ENCODE peak calls at places on chromosomes 1 and 21, in ten cellular contexts. K is AG04450, D is astrocyte of the spinal cord, F is GM12865, W is ascending aorta, O is lung, H is cardiac fibroblast, M is cardiac muscle cell, J is stomach, Y is epithelial cell of esophagus. L is an unnamed sample.

GRCh38 chr1:918353-918752 is 5.4 kb upstream of the SAMD11 start:
- DNase-seq in Y (no peak), J (no peak), M (no peak), F (no peak), H (no peak), K (no peak), W (no peak), O (no peak), D (no peak), L (no peak)

GRCh38 chr1:21232044-21232443 is 55.3 kb upstream of the EIF4G3 start:
- DNase-seq in M (peak), W (no peak), H (peak), F (peak), K (no peak), D (peak), O (peak), J (peak), Y (peak), L (peak)

GRCh38 chr1:3762151-3762872 is 10.1 kb downstream of the CCDC27 start:
- DNase-seq in O (no peak), Y (no peak), J (no peak), M (no peak), K (no peak), D (no peak), W (no peak), H (no peak), F (no peak), L (no peak)

GRCh38 chr1:41663671-41664400 is 179.4 kb upstream of the EDN2 start:
- DNase-seq in H (no peak), W (no peak), O (no peak), D (no peak), F (no peak), M (no peak), J (no peak), K (no peak), Y (no peak), L (no peak)

GRCh38 chr1:202254454-202255252 is 61.1 kb downstream of the LGR6 start:
- DNase-seq in J (no peak), F (no peak), M (no peak), D (no peak), K (no peak), Y (peak), O (no peak), W (peak), H (no peak), L (peak)

GRCh38 chr1:150995896-150996295 is 10.8 kb downstream of the MINDY1 start:
- DNase-seq in Y (peak), O (no peak), W (no peak), J (peak), K (no peak), H (peak), M (peak), F (peak), D (no peak), L (no peak)

GRCh38 chr1:156914440-156914856 is 6.0 kb upstream of the LRRC71 start:
- DNase-seq in H (peak), J (no peak), O (no peak), M (no peak), F (no peak), Y (no peak), K (no peak), W (no peak), D (peak), L (no peak)

GRCh38 chr1:234987415-234988159 is 141.1 kb downstream of the TOMM20 start:
- DNase-seq in Y (peak), K (no peak), O (peak), D (peak), M (peak), H (peak), J (peak), F (peak), W (peak), L (peak)

GRCh38 chr1:182149411-182149965 is 88.0 kb upstream of the ZNF648 start:
- DNase-seq in H (peak), W (peak), D (peak), J (peak), M (no peak), F (peak), O (peak), Y (peak), K (no peak), L (no peak)

GRCh38 chr21:40011371-40011770 is 144.1 kb downstream of the PCP4 start:
- DNase-seq in D (no peak), K (no peak), H (no peak), O (no peak), M (no peak), Y (no peak), J (no peak), W (no peak), F (no peak), L (no peak)

GRCh38 chr1:164320780-164321683 is 238.0 kb upstream of the PBX1 start:
- DNase-seq in F (no peak), H (peak), M (peak), D (peak), W (no peak), O (no peak), K (no peak), J (peak), Y (peak), L (no peak)

GRCh38 chr1:108570128-108570527 is 10.2 kb downstream of the EEIG2 start:
- DNase-seq in W (no peak), M (peak), K (no peak), J (no peak), F (peak), Y (peak), D (no peak), O (no peak), H (peak), L (no peak)

GRCh38 chr1:225428879-225429455 is 1.1 kb upstream of the LBR start:
- DNase-seq in K (no peak), Y (no peak), F (no peak), M (no peak), H (no peak), W (no peak), J (no peak), D (no peak), O (no peak), L (no peak)

GRCh38 chr1:166026561-166026960 is 140.2 kb downstream of the FAM78B start:
- DNase-seq in Y (no peak), H (no peak), D (no peak), O (no peak), K (no peak), F (no peak), W (no peak), M (no peak), J (no peak), L (no peak)

GRCh38 chr1:180387413-180387812 is 115.0 kb downstream of the ACBD6 start:
- DNase-seq in M (no peak), J (no peak), H (no peak), D (no peak), W (no peak), O (no peak), K (no peak), Y (no peak), F (peak), L (no peak)

DNA sequence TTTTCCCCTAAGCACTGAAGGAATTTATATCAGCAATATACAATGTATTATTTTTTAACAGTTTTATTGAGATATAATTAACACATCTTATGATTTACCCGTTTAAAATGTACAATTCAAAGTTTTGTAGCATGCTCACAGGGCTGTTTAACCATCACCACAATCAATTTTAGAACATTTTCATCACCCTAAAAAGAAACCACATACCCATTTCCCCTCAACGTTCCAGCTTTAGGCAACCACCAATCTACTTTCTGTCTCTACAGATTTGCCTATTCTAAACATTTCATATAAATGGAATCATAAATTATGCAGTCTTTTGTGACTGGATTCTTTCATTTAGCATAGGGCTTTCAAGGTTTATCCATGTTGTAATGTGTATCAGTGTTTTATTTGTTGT is 188.8 kb downstream of the TM2D1 start:
- DNase-seq in H (no peak), M (no peak), Y (no peak), O (no peak), W (no peak), K (no peak), D (no peak), F (no peak), J (no peak), L (no peak)
- TF ChIP-seq CTCF in H (no peak), M (no peak), Y (no peak), O (no peak), W (no peak), K (no peak), D (no peak), F (no peak), J (no peak), L (no peak)

GRCh38 chr21:29496337-29496736 is 197.6 kb downstream of the BACH1 start:
- DNase-seq in M (no peak), K (no peak), J (no peak), W (no peak), D (no peak), O (no peak), H (no peak), F (no peak), Y (no peak), L (no peak)

GRCh38 chr21:29504751-29505321 is 206.1 kb downstream of the BACH1 start:
- DNase-seq in K (peak), W (no peak), D (peak), J (no peak), O (no peak), M (no peak), Y (peak), H (peak), F (no peak), L (no peak)

GRCh38 chr21:29499229-29499628 is 200.5 kb downstream of the BACH1 start:
- DNase-seq in J (no peak), F (no peak), M (no peak), W (no peak), O (no peak), K (no peak), H (no peak), Y (no peak), D (no peak), L (no peak)

GRCh38 chr21:29501451-29501850 is 202.7 kb downstream of the BACH1 start:
- DNase-seq in O (no peak), M (no peak), K (peak), D (peak), Y (no peak), W (no peak), F (no peak), J (no peak), H (peak), L (no peak)

DNA sequence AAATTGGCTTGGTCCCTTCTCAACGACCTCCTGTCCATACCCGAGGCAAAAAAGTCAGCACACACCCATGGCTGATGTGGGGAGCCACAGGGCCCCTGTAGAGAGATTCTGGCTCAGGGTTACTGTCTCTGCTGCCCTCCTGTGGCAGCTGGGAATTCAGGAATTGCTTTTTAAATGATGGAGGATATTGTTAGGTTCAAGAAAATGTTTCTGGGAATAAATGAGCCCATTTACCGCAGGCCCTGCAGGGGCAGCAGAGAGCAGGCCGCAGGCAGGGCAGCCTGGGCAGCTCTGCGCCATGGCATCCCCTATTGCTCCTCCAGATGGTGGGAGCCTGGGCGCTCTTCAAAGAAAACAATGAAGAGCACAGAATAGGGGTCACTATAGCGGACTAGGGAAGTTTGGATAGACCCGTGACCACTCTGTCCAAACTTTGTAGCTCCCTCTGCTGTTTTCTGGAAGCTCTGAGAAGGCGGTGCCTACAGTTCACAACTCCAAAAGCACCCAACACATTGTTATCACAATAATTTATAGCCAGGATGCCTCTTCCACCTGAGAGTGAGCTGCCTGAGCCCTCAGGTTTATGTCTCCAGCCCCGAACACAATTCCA is 201.1 kb downstream of the BACH1 start:
- DNase-seq in J (no peak), D (peak), O (no peak), K (no peak), W (no peak), H (peak), Y (peak), F (peak), M (no peak), L (no peak)
- TF ChIP-seq CTCF in J (no peak), D (peak), O (no peak), K (peak), W (no peak), H (peak), Y (peak), F (peak), M (peak), L (no peak)

DNA sequence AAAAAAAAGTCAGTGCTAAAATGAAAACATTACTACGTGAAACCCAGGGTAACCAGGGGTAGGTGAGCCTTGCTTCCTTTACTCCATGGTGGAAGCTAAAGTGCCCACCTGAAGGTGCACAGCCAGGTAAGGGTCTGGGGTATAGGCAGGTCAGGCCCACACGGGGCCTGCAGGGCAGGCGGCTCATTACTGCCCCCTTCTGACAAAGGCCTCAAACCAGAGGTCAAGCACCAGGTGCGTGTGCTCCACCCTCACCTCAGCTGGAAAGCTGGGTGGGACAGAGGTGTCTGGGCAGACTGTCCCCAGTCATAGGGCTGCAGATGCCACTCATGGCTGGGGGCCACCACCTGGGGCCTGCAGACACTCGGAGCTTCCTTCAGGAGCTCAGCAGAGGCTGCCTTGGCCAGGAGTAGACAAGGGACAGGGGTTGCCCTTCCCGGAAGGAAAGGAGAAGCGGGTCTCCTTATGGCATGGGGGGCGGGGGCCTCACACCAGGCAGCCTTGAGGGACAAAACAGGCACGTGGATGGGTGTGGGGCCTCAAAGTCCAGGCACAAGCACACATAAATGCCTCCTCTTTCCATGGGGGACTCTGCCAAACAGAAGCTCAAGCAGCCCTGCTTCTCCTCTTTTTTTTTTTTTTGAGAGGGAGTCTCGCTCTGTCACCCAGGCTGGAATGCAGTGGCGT is 36.2 kb downstream of the ACOT7 start:
- DNase-seq in K (no peak), F (peak), D (no peak), M (no peak), H (no peak), O (no peak), J (no peak), Y (no peak), W (no peak), L (peak)
- TF ChIP-seq CTCF in K (peak), F (peak), D (peak), M (peak), H (no peak), O (no peak), J (no peak), Y (no peak), W (no peak), L (peak)

GRCh38 chr1:35857830-35858229 is 25.2 kb upstream of the AGO1 start:
- DNase-seq in Y (peak), F (peak), O (no peak), D (peak), J (no peak), H (peak), W (no peak), M (peak), K (no peak), L (no peak)
- TF ChIP-seq CTCF in Y (peak), F (no peak), O (no peak), D (peak), J (no peak), H (peak), W (no peak), M (peak), K (peak), L (no peak)

GRCh38 chr1:226708967-226709396 is 30.1 kb downstream of the ITPKB start:
- DNase-seq in H (no peak), K (no peak), J (no peak), D (no peak), W (no peak), O (no peak), Y (no peak), F (no peak), M (no peak), L (no peak)
- TF ChIP-seq CTCF in H (no peak), K (no peak), J (no peak), D (no peak), W (no peak), O (no peak), Y (no peak), F (no peak), M (no peak), L (no peak)

DNA sequence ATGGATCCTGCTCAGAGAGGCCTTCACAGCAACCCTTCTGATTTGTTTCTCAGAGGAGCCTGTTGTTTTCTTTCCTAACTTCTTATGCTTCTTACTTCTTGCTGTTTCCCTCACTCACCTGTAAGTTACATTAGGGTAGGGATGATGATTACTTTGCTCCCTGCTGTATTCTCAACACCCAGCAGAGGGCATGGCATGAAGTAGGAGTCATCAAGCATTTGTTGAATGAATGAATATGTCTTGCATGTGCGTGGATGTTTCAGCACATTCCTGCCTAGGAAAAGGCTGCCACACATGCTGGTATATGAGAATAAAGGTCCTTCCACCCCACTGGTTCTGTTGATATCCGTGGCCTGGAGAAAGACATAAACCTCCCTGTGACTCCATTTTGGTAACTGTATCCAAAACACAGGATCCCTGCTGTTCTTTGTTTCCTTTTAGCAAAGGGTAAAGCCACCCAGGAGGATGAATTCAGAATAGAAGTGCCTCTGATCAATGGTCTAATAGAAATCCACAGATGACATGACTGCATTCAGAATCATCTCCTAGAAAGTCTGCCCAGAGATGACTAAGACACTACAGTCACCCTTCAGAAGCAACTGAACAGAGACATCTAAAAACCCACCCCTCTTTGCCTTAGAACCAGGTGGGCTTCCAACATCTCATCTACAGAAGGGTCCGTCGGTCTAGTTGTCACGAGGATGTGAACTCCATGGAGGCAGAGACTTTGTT is 168.8 kb downstream of the ZSCAN20 start:
- DNase-seq in Y (peak), D (peak), H (peak), O (no peak), W (no peak), J (no peak), M (peak), K (no peak), F (peak), L (no peak)
- TF ChIP-seq CTCF in Y (peak), D (peak), H (peak), O (no peak), W (no peak), J (no peak), M (peak), K (peak), F (peak), L (no peak)

GRCh38 chr21:46458315-46459023 is at the start of gene DIP2A:
- DNase-seq in M (peak), O (peak), H (peak), Y (peak), D (peak), K (peak), F (peak), J (peak), W (peak), L (peak)
- TF ChIP-seq CTCF in M (peak), O (no peak), H (no peak), Y (no peak), D (no peak), K (no peak), F (no peak), J (no peak), W (peak), L (no peak)

DNA sequence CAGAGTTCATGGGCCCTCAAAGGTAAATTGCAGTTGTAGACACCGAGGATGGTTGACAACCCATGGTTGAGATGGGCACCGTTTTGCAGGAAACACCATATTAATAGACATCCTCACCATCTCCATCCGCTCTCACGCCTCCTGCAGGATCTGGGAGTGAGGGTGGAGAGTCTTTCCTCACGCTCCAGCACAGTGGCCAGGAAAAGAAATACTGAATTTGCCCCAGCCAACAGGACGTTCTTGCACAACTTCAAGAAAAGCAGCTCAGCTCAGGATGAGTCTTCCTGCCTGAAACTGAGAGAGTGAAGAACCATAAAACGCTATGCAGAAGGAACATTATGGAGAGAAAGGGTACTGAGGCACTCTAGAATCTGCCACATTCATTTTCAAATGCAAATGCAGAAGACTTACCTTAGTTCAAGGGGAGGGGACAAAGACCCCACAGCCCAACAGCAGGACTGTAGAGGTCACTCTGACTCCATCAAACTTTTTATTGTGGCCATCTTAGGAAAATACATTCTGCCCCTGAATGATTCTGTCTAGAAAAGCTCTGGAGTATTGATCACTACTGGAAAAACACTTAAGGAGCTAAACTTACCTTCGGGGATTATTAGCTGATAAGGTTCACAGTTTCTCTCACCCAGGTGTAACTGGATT is 9.3 kb downstream of the SLAMF8 start:
- DNase-seq in Y (no peak), M (no peak), W (no peak), H (no peak), D (no peak), J (no peak), F (no peak), K (no peak), O (no peak), L (no peak)
- TF ChIP-seq CTCF in Y (no peak), M (peak), W (no peak), H (peak), D (peak), J (no peak), F (no peak), K (peak), O (no peak), L (peak)

L was measured in Peyer's patch.